ENCODE peak calls at places on chromosomes 1 and 21, in four cellular contexts. C, I, F and G are unnamed samples.

GRCh38 chr1:51336004-51336403 is 5.6 kb upstream of the TTC39A start:
- DNase-seq in C (no peak), F (no peak), I (no peak), G (no peak)

GRCh38 chr1:66302810-66303209 is 231.1 kb upstream of the SGIP1 start:
- DNase-seq in F (no peak), C (no peak), I (no peak), G (no peak)

GRCh38 chr1:210571356-210572334 is 242.9 kb downstream of the HHAT start:
- DNase-seq in I (no peak), C (no peak), F (no peak), G (no peak)

GRCh38 chr1:226066415-226067077 is 4.0 kb downstream of the H3-3A start:
- DNase-seq in I (no peak), F (no peak), C (no peak), G (no peak)

GRCh38 chr1:189669846-189670245 is 807.8 kb downstream of the BRINP3 start:
- DNase-seq in F (no peak), C (no peak), I (no peak), G (no peak)

GRCh38 chr1:54280652-54281051 is 80.7 kb downstream of the MRPL37 start:
- DNase-seq in I (no peak), F (no peak), C (no peak), G (no peak)

GRCh38 chr1:10339815-10340214 is 59.0 kb upstream of the PGD start:
- DNase-seq in I (no peak), F (no peak), C (peak; percentile 92), G (peak; percentile 60)

GRCh38 chr1:185241127-185241526 is 75.9 kb downstream of the IVNS1ABP start:
- DNase-seq in F (no peak), I (peak; percentile 36), C (peak; percentile 53), G (no peak)

GRCh38 chr21:34935452-34935851 is 113.7 kb downstream of the RUNX1 start:
- DNase-seq in I (no peak), C (no peak), F (no peak), G (no peak)

GRCh38 chr1:61968869-61969268 is 225.8 kb upstream of the L1TD1 start:
- DNase-seq in C (no peak), I (no peak), F (no peak), G (no peak)

GRCh38 chr1:183569141-183569540 is 21.1 kb downstream of the NCF2 start:
- DNase-seq in C (no peak), I (peak; percentile 58), F (no peak), G (no peak)
- TF ChIP-seq SP1 in C (no peak), I (no peak), F (no peak), G (no peak)

GRCh38 chr1:31010081-31010989 is 55.2 kb downstream of the PUM1 start:
- DNase-seq in C (no peak), F (peak; percentile 44), I (no peak), G (no peak)
- TF ChIP-seq CREM in C (no peak), F (no peak), I (no peak), G (no peak)

DNA sequence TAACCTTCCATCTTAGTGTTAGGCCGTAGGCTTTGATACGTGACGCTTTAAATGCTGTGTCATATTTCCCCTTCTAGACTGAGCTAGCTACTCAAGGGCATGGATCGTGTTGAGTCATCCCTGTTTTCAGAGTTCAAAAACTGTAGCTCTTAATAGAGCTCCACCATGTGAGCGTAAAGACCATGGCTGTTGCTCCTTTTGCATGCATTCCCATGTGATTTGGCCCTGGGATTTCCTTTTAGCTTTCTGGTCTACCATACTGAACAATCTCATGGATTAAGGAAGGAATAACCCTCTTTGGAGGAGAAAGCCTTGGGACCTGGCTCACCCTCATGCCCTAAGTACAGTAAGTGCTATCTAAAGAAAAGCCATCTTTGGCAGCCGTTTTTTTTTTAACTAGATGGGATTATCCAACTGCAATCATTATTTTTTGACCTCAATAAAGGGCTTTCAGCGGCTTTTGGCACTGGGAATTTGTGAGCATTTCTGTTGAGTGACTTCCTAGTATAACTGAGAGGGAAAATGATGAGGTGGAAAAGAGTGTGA is 76.6 kb downstream of the PLPP3 start:
- DNase-seq in F (no peak), I (peak; percentile 37), C (peak; percentile 76), G (no peak)
- TF ChIP-seq SP1 in F (no peak), I (no peak), C (no peak), G (no peak)

GRCh38 chr1:42163536-42164503 is 725 bp downstream of the GUCA2A start:
- DNase-seq in F (no peak), I (no peak), C (no peak), G (no peak)

GRCh38 chr1:42164551-42165420 is at the start of gene GUCA2A:
- DNase-seq in I (no peak), F (no peak), C (no peak), G (no peak)

GRCh38 chr1:42163114-42163513 is 1.4 kb downstream of the GUCA2A start:
- DNase-seq in F (no peak), C (no peak), I (peak; percentile 27), G (no peak)

GRCh38 chr1:42167611-42168396 is 3.3 kb upstream of the GUCA2A start:
- DNase-seq in C (no peak), F (no peak), I (no peak), G (no peak)

GRCh38 chr1:42165511-42166210 is 1.1 kb upstream of the GUCA2A start:
- DNase-seq in C (no peak), F (no peak), I (peak; percentile 87), G (no peak)
- TF ChIP-seq CREM in C (no peak), F (no peak), I (no peak), G (no peak)

GRCh38 chr21:25350056-25350455 is 257.2 kb downstream of the MRPL39 start:
- DNase-seq in I (no peak), C (peak; percentile 11), F (no peak), G (peak; percentile 71)
- TF ChIP-seq SP1 in I (no peak), C (no peak), F (no peak), G (no peak)

GRCh38 chr1:28157901-28158300 is 18.6 kb downstream of the PTAFR start:
- DNase-seq in F (no peak), C (no peak), I (no peak), G (no peak)

GRCh38 chr1:28163496-28164120 is 12.9 kb downstream of the PTAFR start:
- DNase-seq in F (no peak), C (no peak), I (no peak), G (no peak)

GRCh38 chr1:28159243-28159642 is 17.2 kb downstream of the PTAFR start:
- DNase-seq in F (no peak), I (peak; percentile 30), C (no peak), G (no peak)

GRCh38 chr1:28161770-28162550 is 14.5 kb downstream of the PTAFR start:
- DNase-seq in I (no peak), C (no peak), F (no peak), G (no peak)

DNA sequence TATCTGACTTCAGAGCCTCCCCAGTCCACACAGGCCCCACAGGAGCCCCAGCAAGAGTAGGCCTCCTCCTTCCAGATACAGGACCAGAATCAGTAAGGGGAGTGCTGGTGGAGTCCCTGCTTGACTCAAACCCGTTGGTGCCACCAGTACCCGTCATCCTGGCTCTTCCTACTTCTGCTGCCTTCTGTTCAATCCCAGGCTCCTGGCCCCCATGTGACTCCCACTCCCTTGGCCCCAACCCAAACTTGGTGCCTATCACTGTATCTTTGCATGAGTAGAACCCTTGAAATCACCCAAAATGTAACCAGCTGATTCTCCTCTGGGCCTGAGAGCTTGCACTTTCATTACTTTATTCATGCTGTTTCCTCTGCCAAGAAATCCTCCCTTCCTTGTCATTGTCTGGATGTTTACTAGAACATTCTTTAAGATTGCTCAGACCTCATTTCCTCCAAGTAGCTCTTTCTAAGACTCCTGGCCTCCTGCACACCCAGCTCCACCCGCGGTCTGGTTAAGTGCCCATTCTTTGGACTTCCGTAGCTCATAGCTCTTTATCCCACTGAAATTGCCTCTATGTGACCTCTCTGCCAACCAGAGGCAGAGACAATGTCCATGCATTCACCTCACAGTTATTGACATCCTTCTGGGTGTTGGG is 15.7 kb downstream of the PTAFR start:
- DNase-seq in F (no peak), C (no peak), I (no peak), G (no peak)
- TF ChIP-seq CREM in F (no peak), C (no peak), I (no peak), G (no peak)